ENCODE peak calls at places on chromosomes 4 and X, in ten cellular contexts. One of them, this sample, is unnamed.

GRCh38 chr4:113468165-113469022 is 293.1 kb downstream of the CAMK2D start:
- DNase-seq in endodermal cell: peak
- DNase-seq in H54: no peak
- DNase-seq in activated CD4-positive, alpha-beta T cell treated with anti-CD3 and anti-CD28 coated beads for 48 hours: peak
- DNase-seq in dorsolateral prefrontal cortex: no peak
- DNase-seq in occipital lobe: peak
- DNase-seq in GM12865: no peak
- DNase-seq in SW480: peak
- DNase-seq in LoVo: peak
- DNase-seq in activated CD8-positive, alpha-beta memory T cell treated with anti-CD3 and anti-CD28 coated beads for 48 hours: no peak
- DNase-seq in this sample: peak

GRCh38 chrX:51178352-51178751 is 154.3 kb upstream of the NUDT10 start:
- DNase-seq in LoVo: no peak
- DNase-seq in activated CD4-positive, alpha-beta T cell treated with anti-CD3 and anti-CD28 coated beads for 48 hours: no peak
- DNase-seq in H54: no peak
- DNase-seq in activated CD8-positive, alpha-beta memory T cell treated with anti-CD3 and anti-CD28 coated beads for 48 hours: no peak
- DNase-seq in occipital lobe: no peak
- DNase-seq in dorsolateral prefrontal cortex: no peak
- DNase-seq in SW480: no peak
- DNase-seq in GM12865: no peak
- DNase-seq in endodermal cell: no peak
- DNase-seq in this sample: no peak

GRCh38 chr4:24968992-24969391 is 56.1 kb upstream of the CCDC149 start:
- DNase-seq in LoVo: no peak
- DNase-seq in GM12865: no peak
- DNase-seq in H54: no peak
- DNase-seq in activated CD4-positive, alpha-beta T cell treated with anti-CD3 and anti-CD28 coated beads for 48 hours: no peak
- DNase-seq in occipital lobe: no peak
- DNase-seq in activated CD8-positive, alpha-beta memory T cell treated with anti-CD3 and anti-CD28 coated beads for 48 hours: no peak
- DNase-seq in dorsolateral prefrontal cortex: no peak
- DNase-seq in SW480: no peak
- DNase-seq in endodermal cell: peak
- DNase-seq in this sample: no peak

GRCh38 chrX:137031039-137031438 is 2.8 kb downstream of the GPR101 start:
- DNase-seq in endodermal cell: no peak
- DNase-seq in LoVo: no peak
- DNase-seq in activated CD4-positive, alpha-beta T cell treated with anti-CD3 and anti-CD28 coated beads for 48 hours: no peak
- DNase-seq in activated CD8-positive, alpha-beta memory T cell treated with anti-CD3 and anti-CD28 coated beads for 48 hours: no peak
- DNase-seq in SW480: no peak
- DNase-seq in H54: no peak
- DNase-seq in occipital lobe: no peak
- DNase-seq in dorsolateral prefrontal cortex: no peak
- DNase-seq in GM12865: no peak
- DNase-seq in this sample: no peak

GRCh38 chr4:166014411-166014810 is 141.4 kb downstream of the TLL1 start:
- DNase-seq in endodermal cell: no peak
- DNase-seq in H54: no peak
- DNase-seq in GM12865: no peak
- DNase-seq in activated CD4-positive, alpha-beta T cell treated with anti-CD3 and anti-CD28 coated beads for 48 hours: no peak
- DNase-seq in SW480: no peak
- DNase-seq in occipital lobe: no peak
- DNase-seq in LoVo: peak
- DNase-seq in dorsolateral prefrontal cortex: no peak
- DNase-seq in activated CD8-positive, alpha-beta memory T cell treated with anti-CD3 and anti-CD28 coated beads for 48 hours: no peak
- DNase-seq in this sample: no peak

GRCh38 chr4:111040904-111041303 is 418.0 kb upstream of the PITX2 start:
- DNase-seq in H54: no peak
- DNase-seq in activated CD4-positive, alpha-beta T cell treated with anti-CD3 and anti-CD28 coated beads for 48 hours: no peak
- DNase-seq in endodermal cell: no peak
- DNase-seq in GM12865: no peak
- DNase-seq in activated CD8-positive, alpha-beta memory T cell treated with anti-CD3 and anti-CD28 coated beads for 48 hours: no peak
- DNase-seq in SW480: no peak
- DNase-seq in occipital lobe: no peak
- DNase-seq in dorsolateral prefrontal cortex: no peak
- DNase-seq in LoVo: no peak
- DNase-seq in this sample: no peak

GRCh38 chrX:40864972-40865371 is 129.6 kb upstream of the MED14 start:
- DNase-seq in LoVo: no peak
- DNase-seq in H54: no peak
- DNase-seq in dorsolateral prefrontal cortex: no peak
- DNase-seq in endodermal cell: no peak
- DNase-seq in GM12865: no peak
- DNase-seq in SW480: no peak
- DNase-seq in activated CD4-positive, alpha-beta T cell treated with anti-CD3 and anti-CD28 coated beads for 48 hours: no peak
- DNase-seq in occipital lobe: no peak
- DNase-seq in activated CD8-positive, alpha-beta memory T cell treated with anti-CD3 and anti-CD28 coated beads for 48 hours: no peak
- DNase-seq in this sample: no peak

GRCh38 chr4:135418353-135418752 is 1216.8 kb upstream of the PABPC4L start:
- DNase-seq in occipital lobe: no peak
- DNase-seq in GM12865: peak
- DNase-seq in dorsolateral prefrontal cortex: no peak
- DNase-seq in H54: peak
- DNase-seq in endodermal cell: peak
- DNase-seq in LoVo: peak
- DNase-seq in activated CD8-positive, alpha-beta memory T cell treated with anti-CD3 and anti-CD28 coated beads for 48 hours: no peak
- DNase-seq in SW480: no peak
- DNase-seq in activated CD4-positive, alpha-beta T cell treated with anti-CD3 and anti-CD28 coated beads for 48 hours: no peak
- DNase-seq in this sample: no peak

GRCh38 chrX:74371823-74372222 is 49.5 kb upstream of the SLC16A2 start:
- DNase-seq in GM12865: no peak
- DNase-seq in activated CD4-positive, alpha-beta T cell treated with anti-CD3 and anti-CD28 coated beads for 48 hours: peak
- DNase-seq in SW480: no peak
- DNase-seq in H54: no peak
- DNase-seq in activated CD8-positive, alpha-beta memory T cell treated with anti-CD3 and anti-CD28 coated beads for 48 hours: no peak
- DNase-seq in LoVo: no peak
- DNase-seq in occipital lobe: no peak
- DNase-seq in dorsolateral prefrontal cortex: no peak
- DNase-seq in endodermal cell: no peak
- DNase-seq in this sample: no peak

GRCh38 chr4:143273170-143273917 is 63.3 kb upstream of the GAB1 start:
- DNase-seq in H54: no peak
- DNase-seq in endodermal cell: no peak
- DNase-seq in GM12865: no peak
- DNase-seq in LoVo: no peak
- DNase-seq in activated CD4-positive, alpha-beta T cell treated with anti-CD3 and anti-CD28 coated beads for 48 hours: no peak
- DNase-seq in SW480: no peak
- DNase-seq in activated CD8-positive, alpha-beta memory T cell treated with anti-CD3 and anti-CD28 coated beads for 48 hours: no peak
- DNase-seq in occipital lobe: no peak
- DNase-seq in dorsolateral prefrontal cortex: no peak
- DNase-seq in this sample: no peak

GRCh38 chr4:143183513-143184216 is 1.1 kb upstream of the USP38 start:
- DNase-seq in H54: no peak
- DNase-seq in activated CD4-positive, alpha-beta T cell treated with anti-CD3 and anti-CD28 coated beads for 48 hours: no peak
- DNase-seq in dorsolateral prefrontal cortex: no peak
- DNase-seq in endodermal cell: no peak
- DNase-seq in GM12865: no peak
- DNase-seq in SW480: peak
- DNase-seq in occipital lobe: no peak
- DNase-seq in activated CD8-positive, alpha-beta memory T cell treated with anti-CD3 and anti-CD28 coated beads for 48 hours: no peak
- DNase-seq in LoVo: no peak
- DNase-seq in this sample: no peak

GRCh38 chrX:136725446-136726104 is 55.2 kb downstream of the ARHGEF6 start:
- DNase-seq in dorsolateral prefrontal cortex: no peak
- DNase-seq in GM12865: no peak
- DNase-seq in SW480: peak
- DNase-seq in activated CD8-positive, alpha-beta memory T cell treated with anti-CD3 and anti-CD28 coated beads for 48 hours: no peak
- DNase-seq in LoVo: no peak
- DNase-seq in endodermal cell: no peak
- DNase-seq in activated CD4-positive, alpha-beta T cell treated with anti-CD3 and anti-CD28 coated beads for 48 hours: no peak
- DNase-seq in occipital lobe: no peak
- DNase-seq in H54: no peak
- DNase-seq in this sample: peak

GRCh38 chrX:116239944-116240391 is 69.4 kb downstream of the AGTR2 start:
- DNase-seq in activated CD8-positive, alpha-beta memory T cell treated with anti-CD3 and anti-CD28 coated beads for 48 hours: no peak
- DNase-seq in activated CD4-positive, alpha-beta T cell treated with anti-CD3 and anti-CD28 coated beads for 48 hours: no peak
- DNase-seq in GM12865: no peak
- DNase-seq in dorsolateral prefrontal cortex: no peak
- DNase-seq in H54: no peak
- DNase-seq in SW480: no peak
- DNase-seq in occipital lobe: no peak
- DNase-seq in LoVo: no peak
- DNase-seq in endodermal cell: no peak
- DNase-seq in this sample: no peak

GRCh38 chr4:151356510-151356909 is 31.1 kb upstream of the SH3D19 start:
- DNase-seq in endodermal cell: no peak
- DNase-seq in occipital lobe: no peak
- DNase-seq in dorsolateral prefrontal cortex: no peak
- DNase-seq in H54: peak
- DNase-seq in GM12865: no peak
- DNase-seq in SW480: peak
- DNase-seq in activated CD4-positive, alpha-beta T cell treated with anti-CD3 and anti-CD28 coated beads for 48 hours: peak
- DNase-seq in activated CD8-positive, alpha-beta memory T cell treated with anti-CD3 and anti-CD28 coated beads for 48 hours: no peak
- DNase-seq in LoVo: peak
- DNase-seq in this sample: no peak

GRCh38 chr4:81827568-81828202 is 356.0 kb upstream of the RASGEF1B start:
- DNase-seq in activated CD8-positive, alpha-beta memory T cell treated with anti-CD3 and anti-CD28 coated beads for 48 hours: no peak
- DNase-seq in dorsolateral prefrontal cortex: no peak
- DNase-seq in endodermal cell: no peak
- DNase-seq in SW480: no peak
- DNase-seq in GM12865: peak
- DNase-seq in H54: no peak
- DNase-seq in occipital lobe: no peak
- DNase-seq in activated CD4-positive, alpha-beta T cell treated with anti-CD3 and anti-CD28 coated beads for 48 hours: peak
- DNase-seq in LoVo: no peak
- DNase-seq in this sample: no peak

GRCh38 chr4:8163436-8164193 is 5.0 kb upstream of the ABLIM2 start:
- DNase-seq in endodermal cell: no peak
- DNase-seq in LoVo: no peak
- DNase-seq in SW480: no peak
- DNase-seq in activated CD8-positive, alpha-beta memory T cell treated with anti-CD3 and anti-CD28 coated beads for 48 hours: no peak
- DNase-seq in activated CD4-positive, alpha-beta T cell treated with anti-CD3 and anti-CD28 coated beads for 48 hours: no peak
- DNase-seq in dorsolateral prefrontal cortex: no peak
- DNase-seq in GM12865: no peak
- DNase-seq in occipital lobe: no peak
- DNase-seq in H54: no peak
- DNase-seq in this sample: no peak

GRCh38 chrX:65744965-65745364 is 77.5 kb downstream of the MSN start:
- DNase-seq in occipital lobe: no peak
- DNase-seq in endodermal cell: no peak
- DNase-seq in activated CD8-positive, alpha-beta memory T cell treated with anti-CD3 and anti-CD28 coated beads for 48 hours: no peak
- DNase-seq in H54: no peak
- DNase-seq in SW480: no peak
- DNase-seq in dorsolateral prefrontal cortex: no peak
- DNase-seq in activated CD4-positive, alpha-beta T cell treated with anti-CD3 and anti-CD28 coated beads for 48 hours: no peak
- DNase-seq in GM12865: no peak
- DNase-seq in LoVo: no peak
- DNase-seq in this sample: no peak

GRCh38 chr4:31370866-31371465 is 650.8 kb downstream of the PCDH7 start:
- DNase-seq in endodermal cell: no peak
- DNase-seq in SW480: peak
- DNase-seq in activated CD4-positive, alpha-beta T cell treated with anti-CD3 and anti-CD28 coated beads for 48 hours: peak
- DNase-seq in dorsolateral prefrontal cortex: no peak
- DNase-seq in H54: peak
- DNase-seq in LoVo: peak
- DNase-seq in occipital lobe: no peak
- DNase-seq in activated CD8-positive, alpha-beta memory T cell treated with anti-CD3 and anti-CD28 coated beads for 48 hours: no peak
- DNase-seq in GM12865: peak
- DNase-seq in this sample: no peak

GRCh38 chrX:110669572-110669971 is 126.0 kb downstream of the CHRDL1 start:
- DNase-seq in activated CD4-positive, alpha-beta T cell treated with anti-CD3 and anti-CD28 coated beads for 48 hours: no peak
- DNase-seq in H54: no peak
- DNase-seq in occipital lobe: no peak
- DNase-seq in activated CD8-positive, alpha-beta memory T cell treated with anti-CD3 and anti-CD28 coated beads for 48 hours: no peak
- DNase-seq in GM12865: no peak
- DNase-seq in endodermal cell: no peak
- DNase-seq in dorsolateral prefrontal cortex: no peak
- DNase-seq in SW480: no peak
- DNase-seq in LoVo: no peak
- DNase-seq in this sample: no peak

GRCh38 chr4:7822858-7823257 is 116.8 kb downstream of the AFAP1 start:
- DNase-seq in activated CD8-positive, alpha-beta memory T cell treated with anti-CD3 and anti-CD28 coated beads for 48 hours: no peak
- DNase-seq in GM12865: no peak
- DNase-seq in occipital lobe: no peak
- DNase-seq in dorsolateral prefrontal cortex: no peak
- DNase-seq in endodermal cell: no peak
- DNase-seq in H54: no peak
- DNase-seq in LoVo: no peak
- DNase-seq in SW480: no peak
- DNase-seq in activated CD4-positive, alpha-beta T cell treated with anti-CD3 and anti-CD28 coated beads for 48 hours: no peak
- DNase-seq in this sample: no peak

GRCh38 chr4:89619230-89619962 is 217.6 kb downstream of the SNCA start:
- DNase-seq in GM12865: peak
- DNase-seq in occipital lobe: no peak
- DNase-seq in endodermal cell: no peak
- DNase-seq in LoVo: no peak
- DNase-seq in activated CD4-positive, alpha-beta T cell treated with anti-CD3 and anti-CD28 coated beads for 48 hours: no peak
- DNase-seq in H54: no peak
- DNase-seq in SW480: no peak
- DNase-seq in activated CD8-positive, alpha-beta memory T cell treated with anti-CD3 and anti-CD28 coated beads for 48 hours: no peak
- DNase-seq in dorsolateral prefrontal cortex: no peak
- DNase-seq in this sample: no peak

GRCh38 chrX:103373581-103373980 is 2.8 kb upstream of the BEX3 start:
- DNase-seq in LoVo: no peak
- DNase-seq in activated CD8-positive, alpha-beta memory T cell treated with anti-CD3 and anti-CD28 coated beads for 48 hours: no peak
- DNase-seq in dorsolateral prefrontal cortex: no peak
- DNase-seq in endodermal cell: no peak
- DNase-seq in H54: no peak
- DNase-seq in GM12865: no peak
- DNase-seq in SW480: no peak
- DNase-seq in activated CD4-positive, alpha-beta T cell treated with anti-CD3 and anti-CD28 coated beads for 48 hours: no peak
- DNase-seq in occipital lobe: no peak
- DNase-seq in this sample: no peak

GRCh38 chr4:77126844-77127614 is 30.0 kb upstream of the CCNG2 start:
- DNase-seq in endodermal cell: no peak
- DNase-seq in activated CD4-positive, alpha-beta T cell treated with anti-CD3 and anti-CD28 coated beads for 48 hours: no peak
- DNase-seq in SW480: no peak
- DNase-seq in activated CD8-positive, alpha-beta memory T cell treated with anti-CD3 and anti-CD28 coated beads for 48 hours: no peak
- DNase-seq in LoVo: no peak
- DNase-seq in occipital lobe: no peak
- DNase-seq in dorsolateral prefrontal cortex: no peak
- DNase-seq in H54: no peak
- DNase-seq in GM12865: peak
- DNase-seq in this sample: no peak

GRCh38 chrX:136138939-136139338 is 8.4 kb upstream of the FHL1 start:
- DNase-seq in SW480: no peak
- DNase-seq in H54: no peak
- DNase-seq in activated CD8-positive, alpha-beta memory T cell treated with anti-CD3 and anti-CD28 coated beads for 48 hours: no peak
- DNase-seq in GM12865: no peak
- DNase-seq in dorsolateral prefrontal cortex: no peak
- DNase-seq in activated CD4-positive, alpha-beta T cell treated with anti-CD3 and anti-CD28 coated beads for 48 hours: no peak
- DNase-seq in LoVo: no peak
- DNase-seq in occipital lobe: no peak
- DNase-seq in endodermal cell: no peak
- DNase-seq in this sample: no peak

GRCh38 chr4:53925050-53925605 is 139.3 kb downstream of the CHIC2 start:
- DNase-seq in SW480: no peak
- DNase-seq in activated CD8-positive, alpha-beta memory T cell treated with anti-CD3 and anti-CD28 coated beads for 48 hours: no peak
- DNase-seq in endodermal cell: no peak
- DNase-seq in dorsolateral prefrontal cortex: no peak
- DNase-seq in H54: no peak
- DNase-seq in activated CD4-positive, alpha-beta T cell treated with anti-CD3 and anti-CD28 coated beads for 48 hours: no peak
- DNase-seq in LoVo: no peak
- DNase-seq in GM12865: no peak
- DNase-seq in occipital lobe: no peak
- DNase-seq in this sample: no peak

GRCh38 chrX:29110041-29110440 is 522.8 kb downstream of the IL1RAPL1 start:
- DNase-seq in SW480: no peak
- DNase-seq in activated CD4-positive, alpha-beta T cell treated with anti-CD3 and anti-CD28 coated beads for 48 hours: no peak
- DNase-seq in activated CD8-positive, alpha-beta memory T cell treated with anti-CD3 and anti-CD28 coated beads for 48 hours: no peak
- DNase-seq in dorsolateral prefrontal cortex: no peak
- DNase-seq in GM12865: no peak
- DNase-seq in endodermal cell: no peak
- DNase-seq in LoVo: no peak
- DNase-seq in H54: no peak
- DNase-seq in occipital lobe: no peak
- DNase-seq in this sample: no peak

GRCh38 chr4:165872443-165873297 is at the start of gene TLL1:
- DNase-seq in dorsolateral prefrontal cortex: peak
- DNase-seq in LoVo: no peak
- DNase-seq in activated CD8-positive, alpha-beta memory T cell treated with anti-CD3 and anti-CD28 coated beads for 48 hours: no peak
- DNase-seq in activated CD4-positive, alpha-beta T cell treated with anti-CD3 and anti-CD28 coated beads for 48 hours: no peak
- DNase-seq in GM12865: no peak
- DNase-seq in H54: no peak
- DNase-seq in occipital lobe: no peak
- DNase-seq in SW480: no peak
- DNase-seq in endodermal cell: peak
- DNase-seq in this sample: no peak

GRCh38 chrX:47936224-47936939 is 67.4 kb downstream of the ZNF182 start:
- DNase-seq in activated CD8-positive, alpha-beta memory T cell treated with anti-CD3 and anti-CD28 coated beads for 48 hours: no peak
- DNase-seq in activated CD4-positive, alpha-beta T cell treated with anti-CD3 and anti-CD28 coated beads for 48 hours: peak
- DNase-seq in GM12865: no peak
- DNase-seq in dorsolateral prefrontal cortex: no peak
- DNase-seq in endodermal cell: peak
- DNase-seq in LoVo: no peak
- DNase-seq in SW480: no peak
- DNase-seq in occipital lobe: no peak
- DNase-seq in H54: no peak
- DNase-seq in this sample: no peak